ENCODE peak calls at places on chromosomes 2 and 18, in six cellular contexts. E, F, J, O, C and T are unnamed samples.

GRCh38 chr18:79139206-79139605 is 70.0 kb downstream of the ATP9B start:
- DNase-seq in E (peak), F (no peak), J (no peak), O (no peak), C (no peak), T (no peak)

GRCh38 chr2:8676915-8677645 is 4.8 kb upstream of the ID2 start:
- DNase-seq in E (no peak), F (no peak), J (no peak), O (no peak), C (no peak), T (no peak)

GRCh38 chr2:170224692-170225091 is 46.7 kb downstream of the MYO3B start:
- DNase-seq in E (no peak), F (no peak), J (no peak), O (no peak), C (no peak), T (no peak)

GRCh38 chr2:1662606-1663180 is 81.6 kb downstream of the PXDN start:
- DNase-seq in E (no peak), F (no peak), J (no peak), O (peak), C (no peak), T (no peak)

GRCh38 chr2:34652636-34653035 is 1053.5 kb upstream of the FAM98A start:
- DNase-seq in E (no peak), F (no peak), J (no peak), O (no peak), C (no peak), T (no peak)

GRCh38 chr2:127146071-127146725 is 39.2 kb upstream of the BIN1 start:
- DNase-seq in E (no peak), F (no peak), J (no peak), O (no peak), C (no peak), T (no peak)

GRCh38 chr2:64722645-64723044 is 68.9 kb upstream of the SERTAD2 start:
- DNase-seq in E (no peak), F (no peak), J (no peak), O (no peak), C (no peak), T (no peak)

GRCh38 chr2:183248866-183249567 is 124.8 kb downstream of the NUP35 start:
- DNase-seq in E (no peak), F (no peak), J (no peak), O (no peak), C (no peak), T (no peak)

GRCh38 chr2:19504400-19505198 is 146.2 kb upstream of the OSR1 start:
- DNase-seq in E (no peak), F (no peak), J (no peak), O (no peak), C (no peak), T (no peak)

GRCh38 chr2:41038408-41038807 is 586.5 kb upstream of the SLC8A1 start:
- DNase-seq in E (no peak), F (no peak), J (no peak), O (no peak), C (no peak), T (no peak)

GRCh38 chr2:54139210-54139609 is 23.8 kb downstream of the ACYP2 start:
- DNase-seq in E (no peak), F (no peak), J (no peak), O (no peak), C (no peak), T (no peak)

GRCh38 chr2:196967126-196967525 is 40.6 kb upstream of the PGAP1 start:
- DNase-seq in E (no peak), F (no peak), J (no peak), O (no peak), C (no peak), T (no peak)

GRCh38 chr2:239630618-239631286 is 229.9 kb upstream of the HDAC4 start:
- DNase-seq in E (no peak), F (peak), J (peak), O (no peak), C (no peak), T (no peak)

GRCh38 chr2:10283106-10284062 is 19.3 kb upstream of the HPCAL1 start:
- DNase-seq in E (no peak), F (no peak), J (peak), O (no peak), C (no peak), T (no peak)

GRCh38 chr18:25283769-25284168 is 68.2 kb downstream of the ZNF521 start:
- DNase-seq in E (no peak), F (no peak), J (no peak), O (no peak), C (no peak), T (no peak)

GRCh38 chr18:45588284-45588683 is 27.0 kb upstream of the SLC14A2 start:
- DNase-seq in E (no peak), F (no peak), J (no peak), O (no peak), C (no peak), T (no peak)

GRCh38 chr2:5164806-5165525 is 527.2 kb upstream of the SOX11 start:
- DNase-seq in E (no peak), F (no peak), J (peak), O (no peak), C (no peak), T (no peak)

GRCh38 chr2:140085674-140086073 is 1305.5 kb upstream of the NXPH2 start:
- DNase-seq in E (no peak), F (no peak), J (no peak), O (no peak), C (no peak), T (no peak)

GRCh38 chr2:95402370-95403203 is at the start of gene FAHD2A:
- DNase-seq in E (peak), F (peak), J (peak), O (peak), C (peak), T (peak)

GRCh38 chr2:42935692-42936631 is 143.6 kb upstream of the HAAO start:
- DNase-seq in E (no peak), F (no peak), J (no peak), O (no peak), C (no peak), T (no peak)

GRCh38 chr2:119449526-119449925 is 17.9 kb downstream of the TMEM37 start:
- DNase-seq in E (no peak), F (no peak), J (no peak), O (no peak), C (no peak), T (no peak)

GRCh38 chr2:174788291-174788929 is 24.1 kb upstream of the CHRNA1 start:
- DNase-seq in E (no peak), F (no peak), J (no peak), O (no peak), C (no peak), T (no peak)

GRCh38 chr18:54205951-54206350 is 18.5 kb downstream of the MBD2 start:
- DNase-seq in E (no peak), F (no peak), J (no peak), O (no peak), C (no peak), T (no peak)

GRCh38 chr18:3898866-3899613 is 449.1 kb downstream of the TGIF1 start:
- DNase-seq in E (no peak), F (no peak), J (no peak), O (no peak), C (no peak), T (no peak)